ENCODE peak calls at places on chromosome 16, in eight cellular contexts. S is AG04450, N is fibroblast of mammary gland, I is heart right ventricle, Q is cardiac muscle cell, Z is PC-3, W is AG04449, Y is WERI-Rb-1. R is an unnamed sample.

GRCh38 chr16:27237229-27238015 is 31.1 kb downstream of the NSMCE1 start:
- DNase-seq in S (no peak), N (no peak), I (no peak), Q (no peak), Z (no peak), W (no peak), Y (peak), R (peak)

GRCh38 chr16:89534147-89534788 is 26.1 kb downstream of the SPG7 start:
- DNase-seq in S (no peak), N (peak), I (no peak), Q (no peak), Z (no peak), W (no peak), Y (no peak), R (peak)

GRCh38 chr16:2820836-2821482 is 3.9 kb downstream of the PRSS21 start:
- DNase-seq in S (no peak), N (no peak), I (no peak), Q (no peak), Z (no peak), W (no peak), Y (peak), R (no peak)

GRCh38 chr16:27847030-27847550 is 216.4 kb downstream of the GSG1L start:
- DNase-seq in S (no peak), N (peak), I (no peak), Q (no peak), Z (peak), W (no peak), Y (no peak), R (peak)

GRCh38 chr16:82199209-82199608 is 29.2 kb upstream of the MPHOSPH6 start:
- DNase-seq in S (no peak), N (no peak), I (no peak), Q (no peak), Z (no peak), W (no peak), Y (no peak), R (no peak)

GRCh38 chr16:49617016-49617569 is 238.8 kb downstream of the ZNF423 start:
- DNase-seq in S (no peak), N (no peak), I (no peak), Q (no peak), Z (no peak), W (no peak), Y (no peak), R (no peak)

GRCh38 chr16:53511403-53512280 is 8.6 kb upstream of the AKTIP start:
- DNase-seq in S (no peak), N (no peak), I (no peak), Q (no peak), Z (peak), W (no peak), Y (peak), R (no peak)

GRCh38 chr16:88561485-88562369 is 8.5 kb upstream of the ZC3H18 start:
- DNase-seq in S (peak), N (peak), I (peak), Q (peak), Z (peak), W (no peak), Y (peak), R (peak)

GRCh38 chr16:82650804-82651203 is 24.0 kb downstream of the CDH13 start:
- DNase-seq in S (no peak), N (no peak), I (no peak), Q (no peak), Z (no peak), W (no peak), Y (no peak), R (no peak)

DNA sequence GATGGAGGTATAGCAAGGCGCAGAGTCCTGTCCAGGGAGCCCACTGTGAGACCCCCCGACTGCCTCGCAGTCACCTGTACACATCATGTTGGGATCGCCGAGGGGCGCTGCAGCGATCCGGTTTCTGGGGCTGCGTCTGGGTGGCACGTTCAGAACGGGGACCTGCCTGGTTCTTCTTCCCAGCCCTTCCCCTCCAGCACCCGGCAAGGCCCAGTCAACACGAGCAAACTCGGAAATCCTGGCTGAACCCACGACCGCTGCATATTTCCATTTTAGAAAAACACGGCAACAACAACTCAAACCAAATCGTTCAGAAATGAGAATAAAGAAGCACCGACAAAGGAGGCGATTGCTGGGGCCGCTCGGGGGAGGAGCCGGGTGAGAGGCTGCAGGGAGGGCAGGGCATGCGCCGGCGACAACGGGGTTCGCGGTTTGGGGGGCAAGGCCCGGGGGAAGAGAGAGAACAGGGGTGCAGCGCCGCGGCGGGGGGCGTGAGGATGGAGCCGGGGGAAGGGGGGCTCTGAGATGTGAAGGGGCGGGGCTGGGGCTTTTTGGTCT is 597 bp downstream of the HSDL1 start:
- DNase-seq in S (no peak), N (peak), I (peak), Q (peak), Z (peak), W (no peak), Y (peak), R (no peak)
- TF ChIP-seq CTCF in S (peak), N (no peak), I (no peak), Q (peak), Z (peak), W (no peak), Y (peak), R (no peak)

GRCh38 chr16:70653809-70654771 is 7.7 kb downstream of the IL34 start:
- DNase-seq in S (peak), N (peak), I (peak), Q (peak), Z (peak), W (no peak), Y (peak), R (peak)
- H3K4me3 ChIP-seq in S (peak), N (peak), I (peak), Q (no peak), Z (peak), W (peak), Y (peak), R (peak)

GRCh38 chr16:57244767-57245471 is at the start of gene ARL2BP:
- DNase-seq in S (peak), N (peak), I (peak), Q (peak), Z (peak), W (peak), Y (peak), R (peak)
- TF ChIP-seq CTCF in S (no peak), N (no peak), I (no peak), Q (no peak), Z (peak), W (no peak), Y (peak), R (peak)

GRCh38 chr16:67432491-67432890 is 1.6 kb downstream of the HSD11B2 start:
- DNase-seq in S (no peak), N (no peak), I (no peak), Q (no peak), Z (no peak), W (no peak), Y (peak), R (no peak)
- H3K4me3 ChIP-seq in S (no peak), N (no peak), I (peak), Q (no peak), Z (no peak), W (no peak), Y (peak), R (no peak)

GRCh38 chr16:77679336-77679735 is 43.0 kb upstream of the NUDT7 start:
- DNase-seq in S (no peak), N (no peak), I (no peak), Q (no peak), Z (no peak), W (no peak), Y (no peak), R (peak)
- TF ChIP-seq CTCF in S (no peak), N (no peak), I (no peak), Q (no peak), Z (no peak), W (no peak), Y (no peak), R (no peak)

GRCh38 chr16:30121741-30122620 is 1.0 kb downstream of the MAPK3 start:
- DNase-seq in S (no peak), N (peak), I (peak), Q (no peak), Z (no peak), W (no peak), Y (no peak), R (no peak)
- H3K4me3 ChIP-seq in S (peak), N (peak), I (peak), Q (peak), Z (peak), W (peak), Y (peak), R (peak)